ENCODE peak calls at places on chromosomes 11 and 22, in six cellular contexts. X is IMR-90, M is mesendoderm, D is H1, B is neuronal stem cell, L is mesenchymal stem cell. Z is an unnamed sample.

GRCh38 chr11:12020546-12020945 is 12.1 kb upstream of the DKK3 start:
- DNase-seq in X (no peak), M (peak), D (no peak), B (no peak), L (no peak), Z (no peak)

GRCh38 chr22:43867839-43868652 is 5.7 kb upstream of the SULT4A1 start:
- DNase-seq in X (peak), M (peak), D (peak), B (peak), L (peak), Z (peak)

GRCh38 chr11:58900479-58901420 is 38.5 kb upstream of the GLYATL1 start:
- DNase-seq in X (peak), M (peak), D (peak), B (peak), L (peak), Z (peak)

GRCh38 chr22:36546932-36547331 is 18.0 kb upstream of the EIF3D start:
- DNase-seq in X (peak), M (peak), D (no peak), B (no peak), L (peak), Z (peak)

GRCh38 chr11:35014352-35014751 is 97.9 kb downstream of the PDHX start:
- DNase-seq in X (peak), M (no peak), D (no peak), B (no peak), L (peak), Z (peak)

GRCh38 chr22:36900880-36901279 is 12.5 kb upstream of the CSF2RB start:
- DNase-seq in X (no peak), M (peak), D (peak), B (no peak), L (no peak), Z (no peak)

GRCh38 chr11:75311858-75312288 is 39.6 kb downstream of the ARRB1 start:
- DNase-seq in X (peak), M (peak), D (no peak), B (no peak), L (peak), Z (no peak)

GRCh38 chr11:124199702-124200101 is 16.6 kb downstream of the OR10D3 start:
- DNase-seq in X (peak), M (no peak), D (no peak), B (no peak), L (peak), Z (peak)

GRCh38 chr11:55707029-55707428 is 45.0 kb downstream of the OR4C6 start:
- DNase-seq in X (peak), M (peak), D (no peak), B (no peak), L (peak), Z (no peak)

GRCh38 chr11:57349491-57350274 is 11.5 kb downstream of the P2RX3 start:
- DNase-seq in X (peak), M (peak), D (peak), B (peak), L (peak), Z (peak)

GRCh38 chr11:94151311-94151710 is 22.7 kb downstream of the PANX1 start:
- DNase-seq in X (no peak), M (no peak), D (no peak), B (no peak), L (peak), Z (peak)

GRCh38 chr22:46635756-46636155 is 15.6 kb downstream of the GRAMD4 start:
- DNase-seq in X (no peak), M (peak), D (no peak), B (no peak), L (no peak), Z (no peak)

GRCh38 chr11:116466231-116466630 is 306.6 kb downstream of the BUD13 start:
- DNase-seq in X (no peak), M (no peak), D (no peak), B (no peak), L (no peak), Z (no peak)

GRCh38 chr11:117917591-117917990 is 11.6 kb downstream of the TMPRSS13 start:
- DNase-seq in X (no peak), M (no peak), D (no peak), B (no peak), L (no peak), Z (no peak)

GRCh38 chr11:95904009-95904650 is 19.8 kb downstream of the MTMR2 start:
- DNase-seq in X (no peak), M (peak), D (no peak), B (no peak), L (no peak), Z (no peak)

GRCh38 chr11:35927067-35927466 is 16.8 kb upstream of the LDLRAD3 start:
- DNase-seq in X (no peak), M (no peak), D (no peak), B (no peak), L (no peak), Z (no peak)

GRCh38 chr11:96264364-96264763 is 78.6 kb downstream of the MAML2 start:
- DNase-seq in X (no peak), M (no peak), D (no peak), B (no peak), L (peak), Z (no peak)

GRCh38 chr11:78277314-78277994 is 88.7 kb downstream of the USP35 start:
- DNase-seq in X (no peak), M (no peak), D (no peak), B (no peak), L (no peak), Z (peak)

GRCh38 chr11:113859665-113860064 is 15.7 kb downstream of the USP28 start:
- DNase-seq in X (no peak), M (peak), D (no peak), B (no peak), L (no peak), Z (no peak)

GRCh38 chr11:60498853-60499252 is 6.3 kb downstream of the MS4A12 start:
- DNase-seq in X (no peak), M (no peak), D (no peak), B (no peak), L (no peak), Z (no peak)

GRCh38 chr22:45552017-45552411 is 49.3 kb downstream of the FBLN1 start:
- DNase-seq in X (no peak), M (no peak), D (no peak), B (no peak), L (no peak), Z (no peak)

GRCh38 chr22:19941365-19942070 is at the start of the genes COMT and TXNRD2:
- DNase-seq in X (peak), M (peak), D (no peak), B (no peak), L (peak), Z (peak)

GRCh38 chr22:43293259-43293658 is 49.9 kb downstream of the SCUBE1 start:
- DNase-seq in X (no peak), M (no peak), D (no peak), B (no peak), L (no peak), Z (peak)

DNA sequence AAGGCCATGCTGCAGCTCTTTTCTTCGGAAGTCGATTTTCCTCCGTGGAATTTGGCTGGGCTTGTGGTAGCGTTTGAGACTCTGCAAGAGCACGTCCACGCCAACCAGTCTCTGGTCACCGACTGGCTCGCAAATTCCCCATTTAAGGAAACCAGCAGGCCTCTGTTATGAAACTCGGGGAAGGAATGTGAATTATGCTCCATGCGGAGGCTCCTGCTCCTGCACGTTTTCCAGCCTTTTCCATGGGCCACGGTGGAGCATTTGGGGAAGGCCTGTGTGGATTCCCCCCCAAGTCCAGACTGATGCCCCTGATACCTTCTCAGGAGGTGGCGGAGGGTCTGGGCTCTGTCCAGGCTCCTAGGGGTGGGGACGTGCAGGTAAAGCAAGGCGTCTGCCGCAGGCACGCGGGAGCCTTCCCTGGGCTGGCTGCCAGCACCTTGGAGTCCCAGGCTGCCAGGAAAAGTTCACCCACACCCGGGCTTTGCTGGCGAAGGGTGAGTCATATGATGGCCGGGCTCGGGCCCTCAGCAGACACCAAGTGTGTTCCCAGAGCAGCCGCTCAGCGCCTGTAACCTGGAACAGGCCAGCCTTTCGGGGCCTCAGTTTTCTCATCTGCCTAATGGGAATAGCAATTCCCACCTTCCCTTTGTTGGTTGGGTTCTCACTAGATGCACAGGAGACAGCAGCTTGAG is 41.9 kb downstream of the LRP5 start:
- DNase-seq in X (peak), M (peak), D (no peak), B (no peak), L (peak), Z (peak)
- H3K4me3 ChIP-seq in X (no peak), M (no peak), D (no peak), B (no peak), L (no peak), Z (no peak)

DNA sequence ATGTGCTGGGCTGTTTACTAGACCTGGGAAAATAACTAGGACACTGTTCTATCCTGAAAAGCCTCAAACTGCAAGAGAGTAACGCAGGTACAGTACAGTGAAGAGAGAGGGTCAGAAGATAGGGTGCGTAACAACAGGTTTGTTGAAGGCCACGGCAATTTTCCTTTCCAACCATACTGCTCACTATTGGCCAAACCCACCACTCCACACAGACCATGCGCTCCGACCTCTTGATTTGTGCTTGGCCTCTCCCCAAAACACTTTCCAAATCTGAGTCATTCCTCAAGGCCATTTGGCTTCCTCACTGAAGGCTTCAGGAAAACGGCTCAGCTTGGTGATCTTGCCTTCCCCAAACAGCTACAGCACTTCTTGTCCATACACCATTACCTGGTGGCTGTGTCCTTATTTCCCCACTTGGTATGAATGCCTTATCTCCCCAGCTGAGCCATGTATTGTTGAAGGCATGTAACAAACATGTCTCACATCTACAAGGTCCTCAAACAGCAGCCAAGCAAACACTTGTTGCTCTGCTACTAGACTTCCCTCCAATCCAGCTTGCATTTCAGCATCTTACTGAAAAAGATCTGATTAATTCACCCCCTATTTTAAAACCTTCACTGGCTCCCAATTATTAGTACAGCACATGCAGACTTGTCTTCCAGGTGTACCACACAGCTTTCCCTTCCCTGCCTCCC is 40.9 kb downstream of the TCF20 start:
- DNase-seq in X (peak), M (no peak), D (no peak), B (no peak), L (no peak), Z (no peak)
- H2BK5ac ChIP-seq in X (no peak), M (no peak), D (no peak), B (no peak), L (no peak), Z (no peak)

GRCh38 chr11:119028346-119029068 is 2.2 kb downstream of the SLC37A4 start:
- DNase-seq in X (no peak), M (peak), D (no peak), B (no peak), L (no peak), Z (no peak)

GRCh38 chr11:119030029-119030328 is 698 bp downstream of the SLC37A4 start:
- DNase-seq in X (no peak), M (no peak), D (no peak), B (no peak), L (no peak), Z (no peak)

GRCh38 chr11:119027561-119028345 is 2.9 kb downstream of the SLC37A4 start:
- DNase-seq in X (no peak), M (no peak), D (no peak), B (no peak), L (no peak), Z (no peak)

GRCh38 chr11:119029340-119030028 is 1.2 kb downstream of the SLC37A4 start:
- DNase-seq in X (no peak), M (peak), D (no peak), B (no peak), L (peak), Z (no peak)

DNA sequence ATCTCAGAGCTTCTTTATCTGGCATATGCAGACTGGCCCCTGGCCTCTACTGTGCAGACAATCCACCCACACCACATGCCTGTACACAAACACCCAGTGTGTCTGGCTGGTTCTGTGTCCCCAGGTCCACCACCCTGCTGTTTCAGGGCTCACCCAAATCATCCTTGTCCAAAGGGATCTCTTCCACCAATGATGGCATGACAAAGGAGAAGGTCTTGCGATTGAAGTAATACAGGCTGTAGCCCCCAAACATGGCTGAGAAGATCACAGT is 1.7 kb downstream of the SLC37A4 start:
- DNase-seq in X (no peak), M (no peak), D (no peak), B (no peak), L (no peak), Z (no peak)
- H3K4me3 ChIP-seq in X (no peak), M (no peak), D (peak), B (peak), L (peak), Z (no peak)

GRCh38 chr11:88171982-88172381 is 3.3 kb downstream of the RAB38 start:
- DNase-seq in X (no peak), M (no peak), D (no peak), B (no peak), L (no peak), Z (peak)
- H2BK5ac ChIP-seq in X (no peak), M (no peak), D (no peak), B (no peak), L (no peak), Z (no peak)

Z was measured in trophoblast cell.